ENCODE peak calls at places on chromosome 10, in eight cellular contexts. K, C, R, F, Q, L, Z and X are unnamed samples.

GRCh38 chr10:103111031-103111917 is 81.8 kb downstream of the NT5C2 start:
- DNase-seq in K (peak; percentile 83), C (no peak), R (no peak), F (no peak), Q (no peak), L (no peak), Z (no peak), X (peak; percentile 88)

GRCh38 chr10:71694567-71694968 is 25.0 kb downstream of the C10orf105 start:
- DNase-seq in K (peak; percentile 99), C (peak; percentile 41), R (no peak), F (no peak), Q (no peak), L (no peak), Z (no peak), X (peak; percentile 59)

GRCh38 chr10:102714621-102715455 is at the start of gene SFXN2:
- DNase-seq in K (peak; percentile 87), C (peak; percentile 41), R (no peak), F (no peak), Q (peak; percentile 69), L (no peak), Z (peak; percentile 68), X (peak; percentile 77)

GRCh38 chr10:63935705-63936104 is 414.5 kb downstream of the REEP3 start:
- DNase-seq in K (peak; percentile 88), C (no peak), R (no peak), F (no peak), Q (no peak), L (no peak), Z (no peak), X (peak; percentile 30)

GRCh38 chr10:124290095-124290795 is 128.5 kb downstream of the OAT start:
- DNase-seq in K (no peak), C (no peak), R (peak; percentile 65), F (no peak), Q (peak; percentile 14), L (no peak), Z (no peak), X (peak; percentile 94)

GRCh38 chr10:1366811-1367425 is 310.7 kb downstream of the WDR37 start:
- DNase-seq in K (no peak), C (no peak), R (no peak), F (no peak), Q (no peak), L (no peak), Z (peak; percentile 13), X (no peak)

GRCh38 chr10:23384364-23384763 is 39.8 kb upstream of the C10orf67 start:
- DNase-seq in K (no peak), C (no peak), R (peak; percentile 9), F (no peak), Q (no peak), L (no peak), Z (no peak), X (no peak)

GRCh38 chr10:6062101-6062771 is at the start of gene IL2RA:
- DNase-seq in K (no peak), C (peak; percentile 38), R (no peak), F (no peak), Q (no peak), L (no peak), Z (no peak), X (no peak)

GRCh38 chr10:32412499-32412853 is 33.5 kb upstream of the CCDC7 start:
- DNase-seq in K (no peak), C (no peak), R (peak; percentile 33), F (no peak), Q (no peak), L (no peak), Z (no peak), X (no peak)

GRCh38 chr10:13776861-13777301 is 190.1 kb downstream of the PRPF18 start:
- DNase-seq in K (peak; percentile 52), C (no peak), R (peak; percentile 50), F (no peak), Q (no peak), L (no peak), Z (no peak), X (no peak)

GRCh38 chr10:94747838-94748237 is 14.6 kb upstream of the CYP2C19 start:
- DNase-seq in K (no peak), C (no peak), R (no peak), F (no peak), Q (no peak), L (no peak), Z (no peak), X (no peak)

GRCh38 chr10:28077889-28078288 is 79.0 kb upstream of the ODAD2 start:
- DNase-seq in K (no peak), C (no peak), R (peak; percentile 36), F (no peak), Q (no peak), L (peak; percentile 4), Z (no peak), X (no peak)

GRCh38 chr10:84098667-84099066 is 40.6 kb upstream of the GHITM start:
- DNase-seq in K (no peak), C (no peak), R (no peak), F (no peak), Q (no peak), L (no peak), Z (no peak), X (no peak)

GRCh38 chr10:11285171-11285570 is 267.5 kb downstream of the CELF2 start:
- DNase-seq in K (no peak), C (no peak), R (no peak), F (no peak), Q (no peak), L (no peak), Z (peak; percentile 29), X (no peak)

GRCh38 chr10:50326757-50327701 is 75.7 kb upstream of the ASAH2 start:
- DNase-seq in K (peak; percentile 55), C (no peak), R (peak; percentile 45), F (no peak), Q (no peak), L (no peak), Z (peak; percentile 59), X (no peak)

GRCh38 chr10:28738200-28738599 is 60.9 kb downstream of the BAMBI start:
- DNase-seq in K (no peak), C (no peak), R (no peak), F (no peak), Q (no peak), L (no peak), Z (no peak), X (no peak)

GRCh38 chr10:104642001-104642270 is 846 bp downstream of the SORCS3 start:
- DNase-seq in K (no peak), C (no peak), R (no peak), F (no peak), Q (no peak), L (no peak), Z (no peak), X (no peak)

GRCh38 chr10:69272620-69273019 is 5.7 kb upstream of the HK1 start:
- DNase-seq in K (no peak), C (no peak), R (no peak), F (no peak), Q (no peak), L (no peak), Z (no peak), X (no peak)

GRCh38 chr10:67884842-67885680 is 605 bp downstream of the SIRT1 start:
- DNase-seq in K (peak; percentile 85), C (peak; percentile 73), R (peak; percentile 45), F (peak; percentile 50), Q (peak; percentile 84), L (peak; percentile 27), Z (peak; percentile 85), X (peak; percentile 70)

GRCh38 chr10:132065491-132066105 is at the start of gene JAKMIP3:
- DNase-seq in K (no peak), C (no peak), R (peak; percentile 93), F (no peak), Q (peak; percentile 61), L (peak; percentile 92), Z (peak; percentile 59), X (no peak)

GRCh38 chr10:116183733-116184447 is 89.1 kb downstream of the GFRA1 start:
- DNase-seq in K (no peak), C (no peak), R (peak; percentile 25), F (peak; percentile 19), Q (peak; percentile 21), L (no peak), Z (no peak), X (no peak)

GRCh38 chr10:68697106-68697505 is 23.9 kb upstream of the CCAR1 start:
- DNase-seq in K (no peak), C (no peak), R (no peak), F (no peak), Q (no peak), L (no peak), Z (no peak), X (no peak)

GRCh38 chr10:130336612-130337304 is 200.6 kb downstream of the GLRX3 start:
- DNase-seq in K (no peak), C (no peak), R (no peak), F (no peak), Q (peak; percentile 14), L (no peak), Z (no peak), X (no peak)

GRCh38 chr10:79270471-79271246 is 76.6 kb upstream of the PPIF start:
- DNase-seq in K (peak; percentile 72), C (no peak), R (no peak), F (no peak), Q (no peak), L (no peak), Z (no peak), X (no peak)

GRCh38 chr10:91683976-91684375 is 51.1 kb upstream of the PPP1R3C start:
- DNase-seq in K (no peak), C (no peak), R (peak; percentile 61), F (no peak), Q (no peak), L (peak; percentile 70), Z (no peak), X (no peak)

GRCh38 chr10:28627102-28627501 is 50.2 kb upstream of the BAMBI start:
- DNase-seq in K (no peak), C (no peak), R (peak; percentile 48), F (no peak), Q (no peak), L (no peak), Z (no peak), X (no peak)

GRCh38 chr10:93593749-93594148 is 7.3 kb downstream of the RBP4 start:
- DNase-seq in K (no peak), C (no peak), R (no peak), F (no peak), Q (no peak), L (no peak), Z (no peak), X (no peak)

GRCh38 chr10:23432161-23432560 is 6.7 kb upstream of the OTUD1 start:
- DNase-seq in K (no peak), C (no peak), R (no peak), F (no peak), Q (no peak), L (no peak), Z (no peak), X (no peak)

GRCh38 chr10:7563368-7563767 is 103.4 kb downstream of the ITIH5 start:
- DNase-seq in K (no peak), C (no peak), R (no peak), F (no peak), Q (peak; percentile 43), L (no peak), Z (peak; percentile 61), X (no peak)

GRCh38 chr10:86535057-86535882 is 13.7 kb upstream of the WAPL start:
- DNase-seq in K (no peak), C (no peak), R (no peak), F (peak; percentile 43), Q (peak; percentile 95), L (no peak), Z (peak; percentile 66), X (no peak)

GRCh38 chr10:126842836-126843235 is 62.4 kb upstream of the DOCK1 start:
- DNase-seq in K (no peak), C (no peak), R (no peak), F (no peak), Q (no peak), L (no peak), Z (no peak), X (no peak)

GRCh38 chr10:17028843-17029580 is 100.6 kb downstream of the CUBN start:
- DNase-seq in K (no peak), C (no peak), R (no peak), F (no peak), Q (no peak), L (no peak), Z (no peak), X (no peak)

GRCh38 chr10:119206603-119207366 is 586 bp upstream of the GRK5 start:
- DNase-seq in K (peak; percentile 82), C (peak; percentile 66), R (no peak), F (peak; percentile 75), Q (peak; percentile 77), L (peak; percentile 34), Z (peak; percentile 61), X (peak; percentile 74)

GRCh38 chr10:35413985-35414861 is 77.9 kb downstream of the CCNY start:
- DNase-seq in K (no peak), C (peak; percentile 21), R (peak; percentile 47), F (no peak), Q (no peak), L (no peak), Z (no peak), X (no peak)